ENCODE peak calls at places on chromosomes 2 and 18, in eight cellular contexts. J is Panc1, U is sigmoid colon, S is K562, D is HCT116, N is breast epithelium, W is GM23338, Q is endothelial cell of umbilical vein. M is an unnamed sample.
A peak's percentile ranks its signal among the peaks of the same experiment; 100 is the strongest.

GRCh38 chr18:36628435-36629094 is 200.2 kb downstream of the TPGS2 start:
- DNase-seq in U (no peak), N (no peak), W (no peak), S (no peak), Q (no peak), J (no peak), D (no peak), M (no peak)

GRCh38 chr18:31189757-31190156 is 27.1 kb upstream of the DSC1 start:
- DNase-seq in U (no peak), J (no peak), D (no peak), N (no peak), Q (no peak), S (no peak), W (no peak), M (no peak)

GRCh38 chr18:36608107-36608506 is 220.7 kb downstream of the TPGS2 start:
- DNase-seq in N (no peak), Q (no peak), S (no peak), U (no peak), J (no peak), D (no peak), W (no peak), M (no peak)

GRCh38 chr18:79070486-79070885 is 1.3 kb downstream of the ATP9B start:
- DNase-seq in J (no peak), Q (no peak), U (no peak), N (no peak), S (no peak), W (no peak), D (no peak), M (no peak)

GRCh38 chr2:101406867-101407266 is 19.6 kb upstream of the CREG2 start:
- DNase-seq in S (no peak), D (no peak), W (no peak), J (no peak), U (no peak), N (no peak), Q (no peak), M (no peak)

GRCh38 chr18:49399003-49399402 is 61.4 kb downstream of the DYM start:
- DNase-seq in D (no peak), U (peak; percentile 69), S (no peak), W (no peak), N (no peak), Q (peak; percentile 74), J (no peak), M (no peak)

GRCh38 chr2:183244300-183244849 is 120.1 kb downstream of the NUP35 start:
- DNase-seq in U (no peak), J (no peak), D (no peak), W (peak; percentile 64), S (no peak), N (no peak), Q (no peak), M (no peak)

GRCh38 chr2:144323946-144324345 is 196.0 kb downstream of the ZEB2 start:
- DNase-seq in S (no peak), U (no peak), W (no peak), J (no peak), D (no peak), Q (no peak), N (no peak), M (no peak)

GRCh38 chr2:239079671-239080294 is 231.9 kb downstream of the TWIST2 start:
- DNase-seq in S (no peak), N (no peak), Q (no peak), J (no peak), W (no peak), U (no peak), D (no peak), M (no peak)

GRCh38 chr2:105486762-105487141 is 87.9 kb upstream of the FHL2 start:
- DNase-seq in D (no peak), W (no peak), J (no peak), N (no peak), U (no peak), S (no peak), Q (no peak), M (no peak)

GRCh38 chr2:232632904-232633412 is 446 bp upstream of the EFHD1 start:
- DNase-seq in S (peak; percentile 16), J (no peak), D (no peak), Q (no peak), U (peak; percentile 83), N (no peak), W (peak; percentile 37), M (peak; percentile 79)

GRCh38 chr18:44679056-44679911 is 1.4 kb upstream of the SETBP1 start:
- DNase-seq in N (peak; percentile 83), Q (peak; percentile 87), J (no peak), D (no peak), U (peak; percentile 94), W (peak; percentile 81), S (peak; percentile 67), M (peak; percentile 95)

GRCh38 chr2:142867161-142867560 is 10.3 kb upstream of the KYNU start:
- DNase-seq in Q (no peak), J (no peak), W (no peak), N (no peak), U (no peak), S (no peak), D (no peak), M (no peak)

GRCh38 chr18:31562726-31563125 is 29.0 kb upstream of the TTR start:
- DNase-seq in N (no peak), D (no peak), U (no peak), S (no peak), W (no peak), Q (no peak), J (no peak), M (no peak)

GRCh38 chr2:101265893-101266499 is 13.3 kb downstream of the CNOT11 start:
- DNase-seq in U (no peak), J (no peak), S (no peak), Q (no peak), N (no peak), D (no peak), W (peak; percentile 31), M (no peak)

DNA sequence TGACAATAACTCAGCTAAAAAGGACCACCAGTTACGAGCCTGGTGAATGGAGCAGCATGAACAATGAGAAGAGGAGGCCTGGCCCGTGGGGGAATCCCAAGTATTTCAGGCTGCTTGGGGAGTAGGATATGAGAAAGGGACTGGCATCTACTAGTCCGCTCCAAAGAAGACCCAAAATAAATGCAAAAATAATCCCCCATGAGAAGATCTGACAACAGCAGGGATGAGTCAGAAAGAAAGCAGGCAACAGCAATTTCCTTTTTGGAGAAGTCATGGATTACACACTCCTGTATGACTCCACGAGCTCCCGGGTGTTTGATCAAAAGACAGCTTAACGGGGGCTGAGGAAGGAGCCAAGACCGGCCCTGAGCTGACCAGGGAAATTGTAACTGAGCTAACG is 111.4 kb downstream of the SOX11 start:
- DNase-seq in J (no peak), N (no peak), D (no peak), S (no peak), Q (no peak), W (peak; percentile 13), U (no peak), M (no peak)
- TF ChIP-seq POLR2AphosphoS5 in J (no peak), N (no peak), D (no peak), S (no peak), Q (no peak), W (no peak), U (no peak), M (no peak)

GRCh38 chr2:188978291-188979081 is 4.3 kb downstream of the COL3A1 start:
- DNase-seq in S (no peak), N (no peak), U (no peak), Q (peak; percentile 86), W (peak; percentile 15), D (peak; percentile 31), J (no peak), M (no peak)
- TF ChIP-seq CTCF in S (no peak), N (no peak), U (no peak), Q (peak; percentile 25), W (peak; percentile 18), D (peak; percentile 42), J (peak; percentile 74), M (no peak)

GRCh38 chr2:109612991-109613921 is 510 bp downstream of the SEPTIN10 start:
- DNase-seq in U (peak; percentile 87), S (no peak), Q (peak; percentile 72), D (no peak), W (peak; percentile 55), N (peak; percentile 45), J (no peak), M (no peak)

GRCh38 chr2:109616184-109616583 is 2.0 kb downstream of the SOWAHC start:
- DNase-seq in S (no peak), N (no peak), D (no peak), W (no peak), U (no peak), J (no peak), Q (no peak), M (no peak)

GRCh38 chr2:109613922-109614714 is at the start of the genes SEPTIN10 and SOWAHC:
- DNase-seq in J (peak; percentile 92), Q (peak; percentile 99), D (peak; percentile 97), W (peak; percentile 97), U (peak; percentile 99), N (peak; percentile 95), S (no peak), M (peak; percentile 95)

GRCh38 chr2:109614715-109615636 is 812 bp downstream of the SOWAHC start:
- DNase-seq in Q (peak; percentile 25), N (peak; percentile 24), U (peak; percentile 71), S (no peak), W (peak; percentile 38), J (no peak), D (no peak), M (peak; percentile 84)

GRCh38 chr2:109615637-109616144 is 1.5 kb downstream of the SOWAHC start:
- DNase-seq in D (no peak), N (no peak), U (no peak), S (no peak), J (no peak), Q (no peak), W (peak; percentile 61), M (no peak)
- H3K4me1 ChIP-seq in D (peaks cover 20% of the 10 kb centered on the region), N (peaks cover 24% of the 10 kb centered on the region), U (peaks cover 41% of the 10 kb centered on the region), S (no peaks in the 10 kb centered on the region), J (peaks cover 20% of the 10 kb centered on the region), Q (peaks cover 31% of the 10 kb centered on the region), W (peaks cover 22% of the 10 kb centered on the region), M (peaks cover 5% of the 10 kb centered on the region)

GRCh38 chr2:29376541-29376940 is 261.3 kb downstream of the CLIP4 start:
- DNase-seq in Q (no peak), W (no peak), D (no peak), S (no peak), N (no peak), U (no peak), J (no peak), M (no peak)

GRCh38 chr2:29372185-29372584 is 257.0 kb downstream of the CLIP4 start:
- DNase-seq in J (no peak), S (no peak), U (no peak), N (no peak), Q (no peak), D (no peak), W (no peak), M (no peak)

GRCh38 chr2:29382486-29382885 is 267.3 kb downstream of the CLIP4 start:
- DNase-seq in Q (no peak), J (no peak), S (no peak), W (no peak), U (no peak), N (no peak), D (no peak), M (no peak)

GRCh38 chr2:29374823-29375222 is 259.6 kb downstream of the CLIP4 start:
- DNase-seq in D (no peak), S (no peak), U (no peak), W (peak; percentile 9), J (no peak), N (no peak), Q (no peak), M (no peak)

DNA sequence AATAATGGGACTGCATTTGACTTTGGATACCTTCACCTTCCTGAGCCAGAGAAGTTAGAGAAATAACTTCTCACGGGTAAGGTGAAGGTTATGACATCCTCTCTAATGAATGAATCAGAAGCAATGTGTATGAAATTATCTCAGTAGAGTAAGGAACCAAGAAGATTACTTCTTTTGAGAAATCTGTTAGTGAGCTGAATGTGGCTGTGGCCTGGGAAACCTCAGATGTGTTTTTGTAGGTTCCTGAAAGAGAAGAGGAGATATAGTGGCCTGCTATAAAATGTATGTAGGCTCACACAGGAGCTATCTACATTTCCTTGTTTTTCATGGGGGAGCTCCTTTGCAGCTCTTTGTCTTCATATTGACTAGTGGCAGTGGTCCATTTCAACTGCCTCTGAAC is 262.6 kb downstream of the CLIP4 start:
- DNase-seq in J (no peak), U (no peak), D (no peak), S (no peak), W (no peak), Q (no peak), N (no peak), M (no peak)
- TF ChIP-seq POLR2AphosphoS5 in J (no peak), U (no peak), D (no peak), S (no peak), W (no peak), Q (no peak), N (no peak), M (no peak)